ENCODE peak calls at places on chromosomes 11 and 22, in six cellular contexts. D is NCI-H146; S is CD8-positive, alpha-beta T cell; R is NAMALWA; E is naive thymus-derived CD8-positive, alpha-beta T cell; N is KG1. B is an unnamed sample.

GRCh38 chr11:67436459-67437081 is 912 bp downstream of the PTPRCAP start:
- DNase-seq in E (peak), R (peak), S (peak), N (peak), D (no peak), B (no peak)

GRCh38 chr22:46008836-46009596 is 32.1 kb upstream of the WNT7B start:
- DNase-seq in S (no peak), N (no peak), D (no peak), E (no peak), R (no peak), B (no peak)

GRCh38 chr11:66335531-66336233 is 552 bp downstream of the RIN1 start:
- DNase-seq in D (peak), R (no peak), N (no peak), E (no peak), S (no peak), B (no peak)

GRCh38 chr22:38196791-38197429 is 4.9 kb upstream of the MAFF start:
- DNase-seq in N (no peak), E (no peak), D (peak), S (no peak), R (no peak), B (no peak)

GRCh38 chr22:38240734-38241252 is 32.0 kb downstream of the TMEM184B start:
- DNase-seq in R (no peak), D (no peak), E (no peak), S (no peak), N (no peak), B (no peak)

GRCh38 chr22:21650823-21651520 is 8.9 kb downstream of the SDF2L1 start:
- DNase-seq in E (no peak), D (peak), R (peak), N (no peak), S (no peak), B (no peak)

GRCh38 chr11:128715691-128716153 is 21.9 kb downstream of the FLI1 start:
- DNase-seq in S (no peak), N (no peak), E (no peak), D (peak), R (no peak), B (no peak)

GRCh38 chr11:71485466-71485865 is 32.5 kb downstream of the NADSYN1 start:
- DNase-seq in E (no peak), R (no peak), D (no peak), N (no peak), S (no peak), B (no peak)

GRCh38 chr11:68312117-68312779 is at the start of gene LRP5:
- DNase-seq in D (peak), R (no peak), S (no peak), E (peak), N (no peak), B (no peak)

GRCh38 chr22:46516638-46517037 is 20.8 kb downstream of the CELSR1 start:
- DNase-seq in D (no peak), E (no peak), S (no peak), R (no peak), N (no peak), B (no peak)

GRCh38 chr11:10488581-10489443 is 33.7 kb downstream of the AMPD3 start:
- DNase-seq in E (no peak), S (no peak), D (no peak), R (peak), N (no peak), B (no peak)

GRCh38 chr11:62547691-62548281 is 1.2 kb upstream of the AHNAK start:
- DNase-seq in E (no peak), S (no peak), R (no peak), D (no peak), N (no peak), B (no peak)

GRCh38 chr22:49218142-49218541 is 609.5 kb downstream of the BRD1 start:
- DNase-seq in R (no peak), E (no peak), D (no peak), N (no peak), S (no peak), B (no peak)

GRCh38 chr11:58652726-58653280 is 30.3 kb downstream of the CNTF start:
- DNase-seq in R (no peak), D (no peak), E (no peak), N (no peak), S (no peak), B (no peak)

GRCh38 chr11:23112987-23113886 is 253.0 kb upstream of the CCDC179 start:
- DNase-seq in D (peak), R (peak), E (no peak), S (no peak), N (peak), B (no peak)

GRCh38 chr11:88117281-88117858 is 57.9 kb downstream of the RAB38 start:
- DNase-seq in R (no peak), S (no peak), N (no peak), D (no peak), E (no peak), B (no peak)

GRCh38 chr11:69643646-69644045 is 2.7 kb downstream of the CCND1 start:
- DNase-seq in R (no peak), S (no peak), D (no peak), N (no peak), E (no peak), B (no peak)

GRCh38 chr11:73087730-73088129 is 54.4 kb downstream of the FCHSD2 start:
- DNase-seq in N (no peak), E (no peak), D (no peak), S (no peak), R (no peak), B (no peak)

GRCh38 chr11:221998-222789 is 13.9 kb downstream of the SIRT3 start:
- DNase-seq in S (no peak), R (no peak), E (no peak), N (no peak), D (no peak), B (no peak)

GRCh38 chr11:103872748-103873147 is 163.7 kb upstream of the DDI1 start:
- DNase-seq in D (no peak), N (no peak), S (no peak), R (no peak), E (no peak), B (no peak)

GRCh38 chr22:47572443-47572842 is 810.0 kb downstream of the TBC1D22A start:
- DNase-seq in D (no peak), S (no peak), R (no peak), N (no peak), E (no peak), B (no peak)

GRCh38 chr11:20962581-20962980 is 293.2 kb downstream of the NELL1 start:
- DNase-seq in R (no peak), D (no peak), S (no peak), N (no peak), E (no peak), B (no peak)

GRCh38 chr11:69392104-69392653 is 89.3 kb upstream of the LINC01488 start:
- DNase-seq in E (no peak), R (no peak), N (no peak), S (no peak), D (no peak), B (no peak)

GRCh38 chr11:38315151-38315550 is 1717.1 kb upstream of the RAG2 start:
- DNase-seq in S (no peak), D (no peak), R (no peak), N (no peak), E (no peak), B (no peak)

GRCh38 chr11:72497731-72498130 is 63.4 kb upstream of the CLPB start:
- DNase-seq in R (no peak), D (no peak), E (no peak), S (no peak), N (no peak), B (no peak)

GRCh38 chr11:70535191-70535971 is 137.1 kb downstream of the CTTN start:
- DNase-seq in E (no peak), N (no peak), D (no peak), S (no peak), R (no peak), B (no peak)

GRCh38 chr11:72584293-72584921 is 89.8 kb downstream of the PDE2A start:
- DNase-seq in N (no peak), E (peak), D (no peak), R (no peak), S (peak), B (peak)

GRCh38 chr22:20904008-20904979 is 12.9 kb upstream of the CRKL start:
- DNase-seq in E (no peak), D (no peak), R (no peak), S (no peak), N (no peak), B (no peak)

GRCh38 chr22:36022697-36023096 is 5.9 kb downstream of the RBFOX2 start:
- DNase-seq in S (no peak), N (no peak), R (no peak), E (no peak), D (no peak), B (no peak)

GRCh38 chr22:41201146-41201545 is 4.0 kb upstream of the L3MBTL2 start:
- DNase-seq in S (no peak), E (no peak), D (peak), N (no peak), R (no peak), B (no peak)

GRCh38 chr11:34791725-34792124 is 124.5 kb downstream of the APIP start:
- DNase-seq in E (no peak), S (no peak), D (peak), N (no peak), R (no peak), B (no peak)

GRCh38 chr11:14500181-14500651 is 605 bp upstream of the COPB1 start:
- DNase-seq in R (peak), S (peak), E (peak), D (peak), N (peak), B (peak)

GRCh38 chr11:35723493-35724284 is 61.1 kb downstream of the TRIM44 start:
- DNase-seq in N (no peak), E (no peak), S (no peak), D (no peak), R (no peak), B (no peak)

GRCh38 chr11:101686514-101686913 is 102.7 kb upstream of the TRPC6 start:
- DNase-seq in N (no peak), S (no peak), E (no peak), R (no peak), D (no peak), B (no peak)

B was measured in effector CD4-positive, alpha-beta T cell.